ENCODE peak calls at places on chromosomes 2 and 18, in six cellular contexts. D is HCT116, C is heart right ventricle, V is stomach, N is pancreas, Z is breast epithelium. S is an unnamed sample. For H3K4me1, the result is how much of the 10 kb centered on the place peaks cover.

GRCh38 chr2:199431748-199432213 is 26.0 kb downstream of the SATB2 start:
- DNase-seq in D (peak), V (no peak), Z (no peak), C (no peak), N (no peak), S (no peak)

GRCh38 chr2:64666810-64667438 is 13.2 kb upstream of the SERTAD2 start:
- DNase-seq in N (no peak), D (no peak), Z (no peak), V (no peak), C (no peak), S (no peak)

GRCh38 chr2:226057365-226057764 is 657.9 kb downstream of the NYAP2 start:
- DNase-seq in V (no peak), N (no peak), D (no peak), Z (no peak), C (no peak), S (no peak)

GRCh38 chr2:60468390-60469085 is 84.9 kb downstream of the BCL11A start:
- DNase-seq in N (no peak), C (no peak), V (no peak), Z (no peak), D (no peak), S (no peak)

GRCh38 chr2:227939271-227940027 is 68.0 kb downstream of the DAW1 start:
- DNase-seq in D (peak), Z (no peak), N (no peak), V (no peak), C (no peak), S (no peak)

GRCh38 chr2:39620067-39620466 is 45.6 kb upstream of the TMEM178A start:
- DNase-seq in D (no peak), Z (no peak), N (peak), V (peak), C (peak), S (no peak)

GRCh38 chr2:240615830-240616547 is 9.3 kb upstream of the GPR35 start:
- DNase-seq in D (no peak), V (no peak), N (no peak), C (no peak), Z (no peak), S (peak)

GRCh38 chr18:37188016-37188791 is 359.3 kb downstream of the KIAA1328 start:
- DNase-seq in N (no peak), Z (no peak), V (no peak), D (no peak), C (no peak), S (no peak)

GRCh38 chr2:139031722-139032121 is 251.5 kb upstream of the NXPH2 start:
- DNase-seq in Z (no peak), V (no peak), N (no peak), C (no peak), D (peak), S (no peak)

GRCh38 chr2:223944166-223944703 is 900 bp downstream of the WDFY1 start:
- DNase-seq in C (peak), N (peak), D (no peak), V (peak), Z (no peak), S (peak)

GRCh38 chr2:168751104-168751768 is 51.2 kb upstream of the NOSTRIN start:
- DNase-seq in Z (no peak), V (no peak), C (no peak), D (no peak), N (no peak), S (no peak)

GRCh38 chr2:104385743-104386142 is 468.2 kb upstream of the POU3F3 start:
- DNase-seq in N (no peak), V (no peak), C (no peak), Z (no peak), D (no peak), S (no peak)

GRCh38 chr18:61183798-61184197 is 149.4 kb upstream of the CDH20 start:
- DNase-seq in Z (no peak), V (no peak), D (no peak), N (no peak), C (no peak), S (no peak)

DNA sequence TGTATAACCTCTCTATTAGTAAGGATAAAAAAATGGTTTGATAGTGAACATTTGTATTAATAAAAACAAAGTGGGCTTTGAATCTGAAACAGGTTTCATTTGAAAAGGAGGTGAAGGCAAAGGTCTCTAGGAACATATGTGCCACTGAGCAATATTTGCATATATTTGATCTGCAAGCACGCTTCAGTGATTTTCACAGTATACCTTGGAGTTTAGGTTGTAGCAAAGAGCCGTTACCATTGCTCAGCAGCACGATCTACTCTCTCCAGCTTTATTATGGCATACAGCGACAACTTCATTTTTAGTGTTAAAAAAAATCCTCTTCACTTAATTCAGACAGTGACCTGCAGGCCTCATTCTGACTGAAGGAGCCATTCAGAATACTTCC is 75.8 kb upstream of the ZEB2 start:
- DNase-seq in D (no peak), C (no peak), V (no peak), N (no peak), Z (no peak), S (no peak)
- H3K4me3 ChIP-seq in D (no peak), C (no peak), V (no peak), N (no peak), Z (no peak), S (no peak)

DNA sequence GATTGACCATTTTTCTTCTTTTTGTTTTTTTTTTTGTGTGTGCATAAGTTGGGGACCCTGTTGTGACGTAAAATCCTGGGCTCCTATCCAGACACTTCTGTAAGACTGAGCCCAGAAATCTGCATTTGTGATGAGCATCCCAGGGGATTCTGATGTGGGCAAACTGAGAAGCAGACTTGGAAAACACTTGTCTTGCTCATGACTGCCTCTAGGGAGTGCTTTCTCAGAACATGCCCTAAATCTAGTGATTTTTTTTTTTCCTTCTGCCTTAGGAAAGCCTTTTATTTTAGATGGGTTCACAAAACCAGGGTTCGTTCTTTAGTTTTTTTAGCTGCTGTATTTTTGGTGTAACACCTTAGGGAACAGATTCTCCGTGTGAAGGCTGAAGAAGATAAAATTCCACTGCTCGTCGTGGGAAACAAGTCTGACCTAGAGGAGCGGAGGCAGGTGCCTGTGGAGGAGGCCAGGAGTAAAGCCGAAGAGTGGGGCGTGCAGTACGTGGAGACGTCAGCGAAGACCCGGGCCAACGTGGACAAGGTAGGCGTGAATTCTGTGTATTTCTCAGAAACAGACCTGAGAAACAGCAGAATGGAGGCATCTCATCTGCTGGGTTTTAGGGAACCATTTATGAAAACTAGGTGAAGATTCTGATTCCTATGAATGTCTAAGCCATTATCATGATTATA is 36.7 kb downstream of the RALB start:
- DNase-seq in D (no peak), C (no peak), Z (no peak), N (no peak), V (no peak), S (no peak)
- TF ChIP-seq CTCF in D (peak), C (no peak), Z (no peak), N (no peak), V (no peak), S (no peak)

GRCh38 chr2:283996-284794 is 3.7 kb downstream of the ALKAL2 start:
- DNase-seq in C (no peak), N (no peak), V (no peak), D (no peak), Z (no peak), S (no peak)
- H3K4me1 ChIP-seq in C (under half), N (under half), V (half or more), D (under half), Z (under half), S (under half)

DNA sequence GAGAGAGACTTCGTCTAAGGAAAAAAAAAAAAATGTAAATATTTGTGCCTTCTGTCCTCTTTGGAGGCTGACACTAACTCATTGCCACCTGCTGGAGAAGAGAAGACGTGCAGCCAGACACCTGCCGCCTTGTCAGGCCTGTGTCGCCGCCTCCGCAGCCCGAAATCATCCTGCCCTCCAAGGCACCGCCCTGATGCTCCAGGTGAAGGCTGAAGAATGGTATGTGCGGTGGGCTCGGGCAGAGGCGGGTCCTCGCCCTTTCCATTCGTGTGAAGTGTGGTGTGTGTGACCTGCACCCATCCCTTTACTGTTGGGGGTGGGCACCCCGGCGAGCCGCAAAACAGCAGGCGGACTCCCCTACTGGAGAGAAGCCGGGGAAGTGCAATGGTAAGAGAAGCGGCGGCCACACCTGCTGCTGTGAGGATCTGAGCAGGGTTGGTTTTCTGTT is 60.4 kb downstream of the FAM161A start:
- DNase-seq in N (peak), V (peak), Z (no peak), C (peak), D (peak), S (peak)
- H3K4me3 ChIP-seq in N (no peak), V (peak), Z (no peak), C (no peak), D (no peak), S (no peak)

DNA sequence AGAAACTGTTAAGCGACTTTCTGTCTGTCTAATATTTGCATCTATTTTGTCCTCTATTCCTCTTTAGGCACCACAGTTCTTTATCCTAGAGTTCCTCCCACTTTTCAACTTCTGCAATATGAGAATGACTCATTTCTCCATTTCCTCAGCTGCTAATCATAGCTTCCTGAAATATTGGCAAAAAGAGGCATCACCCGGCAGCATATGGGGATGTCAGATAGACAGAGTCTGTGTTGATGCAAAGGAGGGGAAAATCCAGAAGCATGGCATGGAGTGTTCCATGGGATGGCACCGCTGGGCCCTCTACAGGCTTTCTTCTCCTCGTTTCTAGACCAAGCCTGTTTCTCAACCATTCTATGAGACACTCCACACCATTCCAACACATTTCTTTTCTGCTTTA is 93.4 kb downstream of the DOCK10 start:
- DNase-seq in N (no peak), V (no peak), C (no peak), D (no peak), Z (no peak), S (no peak)
- TF ChIP-seq CTCF in N (no peak), V (no peak), C (no peak), D (no peak), Z (no peak), S (no peak)

GRCh38 chr18:35619468-35619867 is 37.9 kb downstream of the GALNT1 start:
- DNase-seq in N (no peak), Z (peak), V (no peak), D (no peak), C (peak), S (no peak)

GRCh38 chr18:35617865-35618264 is 36.3 kb downstream of the GALNT1 start:
- DNase-seq in V (no peak), C (no peak), Z (no peak), N (no peak), D (no peak), S (no peak)

GRCh38 chr18:35618289-35618688 is 36.7 kb downstream of the GALNT1 start:
- DNase-seq in Z (no peak), V (no peak), C (no peak), D (no peak), N (no peak), S (no peak)

GRCh38 chr18:35619941-35620340 is 38.4 kb downstream of the GALNT1 start:
- DNase-seq in V (no peak), C (no peak), Z (no peak), D (no peak), N (no peak), S (no peak)

GRCh38 chr18:35618703-35619102 is 37.2 kb downstream of the GALNT1 start:
- DNase-seq in V (no peak), N (no peak), D (no peak), Z (no peak), C (no peak), S (no peak)
- H3K4me1 ChIP-seq in V (under half), N (under half), D (under half), Z (under half), C (under half), S (under half)

GRCh38 chr18:4119813-4120212 is 335.3 kb downstream of the DLGAP1 start:
- DNase-seq in V (no peak), C (no peak), D (no peak), Z (no peak), N (no peak), S (no peak)
- H3K4me3 ChIP-seq in V (no peak), C (no peak), D (no peak), Z (no peak), N (no peak), S (no peak)

GRCh38 chr18:12060182-12060870 is 33.3 kb upstream of the ANKRD62 start:
- DNase-seq in Z (no peak), V (no peak), C (no peak), N (no peak), D (peak), S (no peak)
- TF ChIP-seq CTCF in Z (no peak), V (no peak), C (no peak), N (no peak), D (peak), S (no peak)

S was measured in Peyer's patch.